ENCODE peak calls at places on chromosomes 11 and 22, in five cellular contexts. K is mammary epithelial cell; Q is CD8-positive, alpha-beta T cell; T is HL-60; U is OCI-LY7. I is an unnamed sample.
A peak's percentile ranks its signal among the peaks of the same experiment; 100 is the strongest.

GRCh38 chr11:68090706-68091105 is 30.5 kb downstream of the CHKA start:
- DNase-seq in Q (peak; percentile 11), T (peak; percentile 83), U (peak; percentile 57), K (no peak), I (no peak)

GRCh38 chr11:34680918-34681554 is 60.1 kb downstream of the EHF start:
- DNase-seq in T (no peak), U (no peak), K (peak; percentile 90), Q (no peak), I (no peak)

GRCh38 chr11:95346207-95346718 is 115.3 kb upstream of the SESN3 start:
- DNase-seq in K (no peak), Q (no peak), T (no peak), U (no peak), I (no peak)

GRCh38 chr11:134663506-134664313 is 251.7 kb upstream of the B3GAT1 start:
- DNase-seq in K (no peak), Q (no peak), T (no peak), U (no peak), I (no peak)

GRCh38 chr11:27392715-27393114 is 29.7 kb upstream of the CCDC34 start:
- DNase-seq in Q (no peak), T (no peak), K (peak; percentile 56), U (no peak), I (no peak)

GRCh38 chr11:35211952-35212351 is 73.0 kb downstream of the CD44 start:
- DNase-seq in K (no peak), U (no peak), Q (no peak), T (peak; percentile 60), I (no peak)

GRCh38 chr22:29539105-29539504 is 14.5 kb downstream of the THOC5 start:
- DNase-seq in U (no peak), Q (no peak), T (no peak), K (no peak), I (no peak)

GRCh38 chr11:65060913-65061408 is 2.6 kb upstream of the NAALADL1 start:
- DNase-seq in K (peak; percentile 8), T (no peak), Q (no peak), U (no peak), I (no peak)

GRCh38 chr11:113664069-113664980 is 41.8 kb downstream of the TMPRSS5 start:
- DNase-seq in U (no peak), Q (no peak), T (no peak), K (peak; percentile 85), I (no peak)

GRCh38 chr11:57567210-57567511 is 311 bp downstream of the UBE2L6 start:
- DNase-seq in K (peak; percentile 16), Q (peak; percentile 40), U (peak; percentile 29), T (no peak), I (no peak)

GRCh38 chr11:45931739-45932138 is 9.3 kb downstream of the LARGE2 start:
- DNase-seq in U (no peak), Q (no peak), K (peak; percentile 39), T (no peak), I (no peak)

GRCh38 chr11:122714021-122714420 is 58.5 kb downstream of the UBASH3B start:
- DNase-seq in T (no peak), U (no peak), Q (no peak), K (no peak), I (no peak)

GRCh38 chr22:26558246-26558895 is 31.6 kb downstream of the TPST2 start:
- DNase-seq in T (no peak), Q (no peak), U (no peak), K (no peak), I (no peak)

GRCh38 chr11:67073908-67074307 is 17.3 kb downstream of the RHOD start:
- DNase-seq in U (no peak), T (no peak), K (no peak), Q (no peak), I (no peak)

GRCh38 chr11:68751331-68751856 is at the start of gene TESMIN:
- DNase-seq in T (peak; percentile 94), U (peak; percentile 91), K (peak; percentile 79), Q (peak; percentile 93), I (peak; percentile 95)

GRCh38 chr11:66020618-66021357 is 5.5 kb downstream of the CATSPER1 start:
- DNase-seq in K (peak; percentile 61), T (peak; percentile 67), Q (peak; percentile 29), U (no peak), I (no peak)

GRCh38 chr11:92269021-92269420 is 44.4 kb downstream of the FAT3 start:
- DNase-seq in T (no peak), Q (no peak), U (no peak), K (peak; percentile 31), I (no peak)

GRCh38 chr11:76623171-76623883 is 47.2 kb downstream of the LRRC32 start:
- DNase-seq in Q (no peak), T (no peak), K (peak; percentile 47), U (no peak), I (no peak)

GRCh38 chr11:87339416-87339815 is 301.7 kb downstream of the TMEM135 start:
- DNase-seq in U (no peak), K (no peak), Q (no peak), T (no peak), I (no peak)

GRCh38 chr22:27213291-27213690 is 555.9 kb downstream of the MIAT start:
- DNase-seq in K (no peak), U (no peak), T (no peak), Q (no peak), I (no peak)

GRCh38 chr22:29330753-29331152 is 15.3 kb upstream of the RASL10A start:
- DNase-seq in U (no peak), T (no peak), K (no peak), Q (no peak), I (no peak)

GRCh38 chr11:126127898-126128297 is 65.2 kb upstream of the CDON start:
- DNase-seq in Q (no peak), K (no peak), U (no peak), T (no peak), I (peak; percentile 66)

GRCh38 chr11:16804104-16804947 is 65.9 kb downstream of the C11orf58 start:
- DNase-seq in T (no peak), Q (no peak), K (no peak), U (no peak), I (no peak)

GRCh38 chr11:129937592-129938238 is 42.3 kb upstream of the NFRKB start:
- DNase-seq in K (no peak), Q (no peak), T (no peak), U (peak; percentile 30), I (no peak)

GRCh38 chr11:76997512-76997911 is 36.7 kb upstream of the B3GNT6 start:
- DNase-seq in U (no peak), K (no peak), Q (no peak), T (no peak), I (no peak)

GRCh38 chr11:2837096-2837601 is 48.4 kb downstream of the CDKN1C start:
- DNase-seq in K (no peak), T (no peak), Q (no peak), U (no peak), I (peak; percentile 48)

GRCh38 chr11:106152013-106152412 is 74.6 kb downstream of the AASDHPPT start:
- DNase-seq in Q (no peak), U (no peak), K (peak; percentile 82), T (no peak), I (no peak)

GRCh38 chr11:106160494-106160893 is 83.0 kb downstream of the AASDHPPT start:
- DNase-seq in K (no peak), T (peak; percentile 7), Q (no peak), U (no peak), I (no peak)

GRCh38 chr11:106159846-106160245 is 82.4 kb downstream of the AASDHPPT start:
- DNase-seq in K (peak; percentile 64), U (no peak), Q (no peak), T (no peak), I (no peak)

GRCh38 chr11:106152824-106153223 is 75.4 kb downstream of the AASDHPPT start:
- DNase-seq in U (no peak), T (no peak), Q (no peak), K (peak; percentile 71), I (no peak)

DNA sequence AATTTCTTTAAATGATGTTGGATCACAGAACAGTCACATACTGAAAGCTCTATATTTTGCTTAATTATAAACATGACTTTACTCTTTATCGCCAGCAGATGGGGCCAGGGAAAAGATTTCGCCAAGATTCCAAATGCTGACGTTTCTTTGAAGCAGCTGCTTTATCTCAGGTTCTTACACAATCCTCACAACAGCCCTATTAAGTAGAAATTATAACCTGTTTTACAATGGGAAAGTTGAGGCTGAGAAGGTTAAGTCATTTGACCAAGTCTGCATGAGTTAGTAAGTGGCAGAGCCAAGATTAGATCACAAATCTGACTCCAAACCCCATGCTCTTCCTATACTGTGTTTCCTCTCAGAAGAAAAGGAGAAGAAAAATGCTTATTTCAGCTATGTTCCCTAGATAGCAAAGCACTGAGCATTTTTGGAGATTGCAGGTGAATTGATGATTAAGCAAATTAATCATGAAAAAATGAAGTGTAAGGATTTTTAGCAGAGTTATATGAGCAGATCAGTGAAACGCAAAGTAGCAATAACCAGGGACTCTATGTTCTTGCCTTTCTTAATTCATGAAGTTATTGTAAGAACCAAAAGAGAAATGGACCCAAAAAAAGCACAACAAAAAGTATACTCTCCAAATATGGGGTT is 79.0 kb downstream of the AASDHPPT start:
- DNase-seq in T (peak; percentile 13), K (peak; percentile 58), Q (no peak), U (peak; percentile 16), I (no peak)
- TF ChIP-seq CTCF in T (peak; percentile 4), K (peak; percentile 40), Q (no peak), U (peak; percentile 79), I (peak; percentile 52)

GRCh38 chr11:12331239-12331874 is 46.0 kb upstream of the PARVA start:
- DNase-seq in Q (peak; percentile 79), U (peak; percentile 68), K (peak; percentile 70), T (peak; percentile 55), I (peak; percentile 59)
- TF ChIP-seq CTCF in Q (peak; percentile 80), U (peak; percentile 85), K (peak; percentile 69), T (peak; percentile 34), I (peak; percentile 80)

GRCh38 chr11:11620966-11621880 is 582 bp downstream of the GALNT18 start:
- DNase-seq in K (peak; percentile 58), Q (no peak), U (no peak), T (no peak), I (no peak)
- TF ChIP-seq CTCF in K (no peak), Q (no peak), U (no peak), T (no peak), I (no peak)

GRCh38 chr22:33923033-33923432 is 2.8 kb upstream of the LARGE1 start:
- DNase-seq in Q (no peak), K (no peak), U (no peak), T (no peak), I (no peak)

GRCh38 chr22:33925194-33925593 is 4.9 kb upstream of the LARGE1 start:
- DNase-seq in U (no peak), Q (no peak), K (no peak), T (no peak), I (no peak)

GRCh38 chr22:33922268-33922667 is 2.0 kb upstream of the LARGE1 start:
- DNase-seq in U (peak; percentile 52), T (no peak), K (peak; percentile 27), Q (no peak), I (peak; percentile 60)

GRCh38 chr22:33921576-33922181 is 1.4 kb upstream of the LARGE1 start:
- DNase-seq in K (peak; percentile 67), U (peak; percentile 75), T (no peak), Q (peak; percentile 16), I (peak; percentile 76)

DNA sequence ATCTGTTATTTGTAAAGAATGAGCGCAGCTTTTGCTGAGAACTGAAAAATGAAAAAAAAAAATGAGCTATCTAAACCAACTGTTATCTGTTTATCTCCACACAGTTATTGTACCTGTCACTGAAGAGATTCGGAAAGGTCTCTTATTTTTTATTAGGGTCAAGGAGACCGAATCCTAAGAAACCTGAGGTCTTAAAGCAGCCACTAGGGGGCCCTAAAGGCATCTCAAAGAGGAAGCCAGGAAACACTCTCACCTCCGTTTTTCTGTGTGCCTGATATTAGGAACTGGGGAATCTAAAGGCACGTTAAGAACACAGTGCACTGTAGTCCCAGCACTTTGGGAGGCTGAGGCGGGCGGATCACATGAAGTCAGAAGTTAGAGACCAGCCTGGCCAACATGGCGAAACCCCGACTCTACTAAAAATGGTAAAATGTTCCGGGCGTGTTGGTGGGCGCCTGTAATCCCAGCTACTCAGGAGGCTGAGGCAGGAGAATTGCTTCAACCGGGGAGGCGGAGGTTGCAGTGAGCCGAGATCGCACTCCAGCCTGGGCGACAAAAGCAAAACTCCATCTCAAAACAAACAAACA is 3.5 kb upstream of the LARGE1 start:
- DNase-seq in K (peak; percentile 59), U (peak; percentile 87), Q (peak; percentile 31), T (peak; percentile 54), I (peak; percentile 58)
- TF ChIP-seq CTCF in K (peak; percentile 67), U (peak; percentile 90), Q (no peak), T (peak; percentile 0), I (peak; percentile 86)